ENCODE peak calls at places on chromosomes 6 and 20, in eight cellular contexts. H is lower lobe of right lung, X is left ventricle myocardium inferior, O is GM23248, L is A549, D is stomach, Y is IMR-90, K is vagina. W is an unnamed sample.

GRCh38 chr6:116314878-116315277 is 35.1 kb upstream of the TSPYL1 start:
- DNase-seq in H (no peak), X (no peak), O (no peak), L (no peak), D (no peak), Y (no peak), K (no peak), W (no peak)

GRCh38 chr6:100260584-100260983 is 204.1 kb downstream of the SIM1 start:
- DNase-seq in H (no peak), X (no peak), O (peak), L (no peak), D (no peak), Y (peak), K (no peak), W (no peak)

GRCh38 chr20:63136296-63136695 is 79.6 kb downstream of the YTHDF1 start:
- DNase-seq in H (peak), X (no peak), O (no peak), L (no peak), D (no peak), Y (no peak), K (no peak), W (no peak)

GRCh38 chr20:18428490-18429173 is 38.2 kb downstream of the DZANK1 start:
- DNase-seq in H (no peak), X (peak), O (no peak), L (no peak), D (peak), Y (peak), K (no peak), W (no peak)

GRCh38 chr20:40508821-40509220 is 180.2 kb downstream of the MAFB start:
- DNase-seq in H (no peak), X (no peak), O (peak), L (no peak), D (no peak), Y (no peak), K (no peak), W (no peak)

GRCh38 chr20:10609726-10610125 is 64.1 kb downstream of the JAG1 start:
- DNase-seq in H (no peak), X (no peak), O (peak), L (no peak), D (no peak), Y (peak), K (no peak), W (no peak)

GRCh38 chr6:43972915-43973304 is 154.3 kb downstream of the MRPL14 start:
- DNase-seq in H (peak), X (peak), O (peak), L (no peak), D (peak), Y (peak), K (no peak), W (no peak)

GRCh38 chr6:45504947-45505346 is 127.2 kb upstream of the SUPT3H start:
- DNase-seq in H (no peak), X (no peak), O (peak), L (no peak), D (peak), Y (peak), K (no peak), W (no peak)

GRCh38 chr6:26743157-26743821 is 83.7 kb upstream of the ZNF322 start:
- DNase-seq in H (no peak), X (no peak), O (peak), L (peak), D (no peak), Y (peak), K (peak), W (no peak)

GRCh38 chr6:4732691-4733315 is 43.4 kb upstream of the CDYL start:
- DNase-seq in H (no peak), X (peak), O (peak), L (peak), D (peak), Y (peak), K (no peak), W (no peak)

GRCh38 chr6:125739364-125739763 is 10.1 kb upstream of the HEY2 start:
- DNase-seq in H (no peak), X (no peak), O (no peak), L (no peak), D (no peak), Y (no peak), K (no peak), W (no peak)

GRCh38 chr6:125743604-125744003 is 5.8 kb upstream of the HEY2 start:
- DNase-seq in H (no peak), X (no peak), O (no peak), L (no peak), D (no peak), Y (no peak), K (no peak), W (no peak)

GRCh38 chr6:125742024-125742423 is 7.4 kb upstream of the HEY2 start:
- DNase-seq in H (no peak), X (no peak), O (no peak), L (no peak), D (no peak), Y (no peak), K (no peak), W (no peak)

GRCh38 chr6:125742433-125743120 is 6.9 kb upstream of the HEY2 start:
- DNase-seq in H (no peak), X (no peak), O (no peak), L (no peak), D (no peak), Y (no peak), K (no peak), W (no peak)

GRCh38 chr6:125741336-125741735 is 8.1 kb upstream of the HEY2 start:
- DNase-seq in H (no peak), X (no peak), O (no peak), L (no peak), D (no peak), Y (no peak), K (no peak), W (no peak)
- H3K27ac ChIP-seq in H (no peak), X (peak), O (no peak), L (no peak), D (no peak), Y (no peak), K (no peak), W (no peak)

DNA sequence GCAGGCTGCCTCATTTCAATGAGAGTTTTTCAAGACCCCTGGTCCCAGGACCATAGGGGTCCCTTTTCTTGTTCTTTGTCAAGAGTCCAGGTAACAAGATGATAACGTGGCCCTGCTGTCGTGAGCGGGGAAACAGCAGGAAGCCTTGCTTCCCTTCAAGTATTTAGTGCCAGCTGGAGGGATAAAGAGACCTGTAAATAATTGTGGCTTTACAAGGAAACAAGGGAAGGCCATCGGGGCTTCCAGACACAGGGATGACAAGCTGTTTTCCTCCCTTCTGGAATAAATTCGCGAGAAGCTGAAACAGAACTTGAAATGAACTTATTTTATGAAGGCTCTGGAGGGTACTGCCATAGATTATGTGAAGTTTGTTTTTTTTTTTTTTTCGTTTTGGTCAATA is 163.2 kb downstream of the SYNDIG1 start:
- DNase-seq in H (no peak), X (no peak), O (no peak), L (no peak), D (no peak), Y (no peak), K (no peak), W (no peak)
- H3K27ac ChIP-seq in H (no peak), X (no peak), O (no peak), L (peak), D (no peak), Y (no peak), K (no peak), W (no peak)

DNA sequence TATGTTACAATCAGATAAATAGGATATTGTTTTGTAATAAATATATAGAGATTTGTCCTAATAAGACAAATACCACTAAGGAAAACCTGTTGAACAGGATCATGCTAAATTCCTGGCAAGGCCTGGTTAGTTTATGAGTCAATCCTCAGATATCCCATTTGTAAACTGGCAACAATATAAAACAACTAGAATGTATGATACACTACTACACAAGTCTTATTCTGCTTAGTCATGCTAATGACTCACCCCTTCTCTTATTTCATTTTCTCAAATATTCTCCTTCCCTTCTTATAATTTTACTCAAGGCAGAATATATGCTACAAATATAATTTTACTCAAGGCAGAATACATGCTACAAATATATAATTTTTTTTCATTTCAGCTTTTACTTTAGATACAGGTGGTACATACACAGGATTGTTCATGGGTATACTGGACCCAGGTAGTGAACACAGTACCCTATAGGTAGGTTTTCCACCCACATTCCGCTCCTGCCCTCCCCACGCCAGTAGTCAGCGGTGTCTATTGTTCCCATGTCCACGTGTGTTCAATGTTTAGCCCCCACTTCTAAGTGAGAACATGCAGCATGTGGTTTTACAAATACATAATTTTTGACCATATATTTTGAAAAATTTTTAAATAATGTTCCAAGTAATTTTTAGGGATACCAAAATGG is 6.3 kb downstream of the OSER1 start:
- DNase-seq in H (no peak), X (no peak), O (peak), L (peak), D (no peak), Y (peak), K (no peak), W (no peak)
- H3K27ac ChIP-seq in H (no peak), X (peak), O (peak), L (peak), D (peak), Y (peak), K (peak), W (no peak)

GRCh38 chr20:48604426-48604825 is 223.4 kb downstream of the PREX1 start:
- DNase-seq in H (peak), X (no peak), O (no peak), L (no peak), D (no peak), Y (no peak), K (no peak), W (no peak)

GRCh38 chr20:48603819-48604405 is 223.9 kb downstream of the PREX1 start:
- DNase-seq in H (peak), X (no peak), O (no peak), L (no peak), D (no peak), Y (no peak), K (no peak), W (no peak)

GRCh38 chr20:48604936-48605335 is 222.9 kb downstream of the PREX1 start:
- DNase-seq in H (peak), X (no peak), O (no peak), L (no peak), D (no peak), Y (no peak), K (no peak), W (no peak)

GRCh38 chr20:48601798-48602197 is 226.0 kb downstream of the PREX1 start:
- DNase-seq in H (peak), X (no peak), O (no peak), L (no peak), D (no peak), Y (no peak), K (no peak), W (no peak)

GRCh38 chr20:48603116-48603818 is 224.5 kb downstream of the PREX1 start:
- DNase-seq in H (peak), X (no peak), O (no peak), L (no peak), D (no peak), Y (no peak), K (no peak), W (no peak)
- H3K27ac ChIP-seq in H (no peak), X (no peak), O (no peak), L (no peak), D (no peak), Y (no peak), K (no peak), W (no peak)

GRCh38 chr6:148693882-148694484 is 52.8 kb upstream of the UST start:
- DNase-seq in H (no peak), X (no peak), O (peak), L (no peak), D (no peak), Y (no peak), K (no peak), W (no peak)
- H3K27ac ChIP-seq in H (no peak), X (no peak), O (no peak), L (no peak), D (no peak), Y (no peak), K (no peak), W (no peak)

GRCh38 chr20:53874104-53874503 is 196.3 kb downstream of the BCAS1 start:
- DNase-seq in H (no peak), X (no peak), O (no peak), L (no peak), D (no peak), Y (no peak), K (no peak), W (no peak)
- H3K27ac ChIP-seq in H (no peak), X (no peak), O (no peak), L (no peak), D (no peak), Y (no peak), K (no peak), W (no peak)

GRCh38 chr6:40039042-40039441 is 104.8 kb upstream of the MOCS1 start:
- DNase-seq in H (no peak), X (no peak), O (no peak), L (no peak), D (no peak), Y (no peak), K (no peak), W (no peak)
- H3K27ac ChIP-seq in H (no peak), X (no peak), O (no peak), L (no peak), D (no peak), Y (no peak), K (no peak), W (no peak)

GRCh38 chr6:10585232-10585887 is 64.2 kb downstream of the GCNT2 start:
- DNase-seq in H (no peak), X (no peak), O (no peak), L (no peak), D (peak), Y (no peak), K (no peak), W (no peak)
- H3K27ac ChIP-seq in H (no peak), X (peak), O (no peak), L (no peak), D (peak), Y (no peak), K (no peak), W (no peak)

W was measured in naive thymus-derived CD4-positive, alpha-beta T cell.